ENCODE peak calls at places on chromosomes 3 and 15, in nine cellular contexts. J is Panc1, G is neural crest cell, H is GM20000, D is AG09319, R is psoas muscle, Q is chondrocyte, L is progenitor cell of endocrine pancreas, Y is GM23338. Z is an unnamed sample.

GRCh38 chr3:31288641-31289100 is 244.1 kb upstream of the STT3B start:
- DNase-seq in J (no peak), G (peak), H (no peak), D (no peak), R (no peak), Q (no peak), L (no peak), Y (peak), Z (no peak)

GRCh38 chr15:48017747-48018146 is 103.0 kb upstream of the SLC24A5 start:
- DNase-seq in J (no peak), G (no peak), H (no peak), D (no peak), R (no peak), Q (no peak), L (no peak), Y (no peak), Z (no peak)

GRCh38 chr15:86333819-86334218 is 254.1 kb downstream of the AGBL1 start:
- DNase-seq in J (no peak), G (no peak), H (no peak), D (no peak), R (no peak), Q (no peak), L (no peak), Y (no peak), Z (no peak)

GRCh38 chr15:25481208-25481862 is 42.5 kb upstream of the UBE3A start:
- DNase-seq in J (no peak), G (no peak), H (no peak), D (no peak), R (no peak), Q (no peak), L (no peak), Y (peak), Z (no peak)

GRCh38 chr15:68818088-68818670 is 2.5 kb downstream of the ANP32A start:
- DNase-seq in J (no peak), G (peak), H (peak), D (no peak), R (peak), Q (no peak), L (peak), Y (peak), Z (no peak)

GRCh38 chr15:74242296-74242929 is 6.3 kb downstream of the CCDC33 start:
- DNase-seq in J (no peak), G (no peak), H (no peak), D (no peak), R (no peak), Q (no peak), L (no peak), Y (no peak), Z (no peak)

GRCh38 chr3:141680620-141681389 is 57.3 kb upstream of the RNF7 start:
- DNase-seq in J (no peak), G (no peak), H (no peak), D (no peak), R (no peak), Q (no peak), L (no peak), Y (peak), Z (no peak)

GRCh38 chr3:147007736-147008245 is 398.6 kb downstream of the ZIC4 start:
- DNase-seq in J (no peak), G (no peak), H (no peak), D (no peak), R (no peak), Q (no peak), L (no peak), Y (no peak), Z (no peak)

GRCh38 chr15:101045236-101045646 is 126.1 kb downstream of the LRRK1 start:
- DNase-seq in J (no peak), G (no peak), H (no peak), D (no peak), R (no peak), Q (peak), L (no peak), Y (no peak), Z (no peak)

GRCh38 chr3:57006048-57006709 is 54.3 kb upstream of the SPATA12 start:
- DNase-seq in J (no peak), G (no peak), H (no peak), D (no peak), R (no peak), Q (no peak), L (no peak), Y (peak), Z (no peak)

GRCh38 chr3:197478746-197479668 is 76.8 kb downstream of the BDH1 start:
- DNase-seq in J (no peak), G (no peak), H (no peak), D (no peak), R (no peak), Q (no peak), L (no peak), Y (no peak), Z (no peak)

GRCh38 chr15:100596792-100597191 is 5.2 kb downstream of the LINS1 start:
- DNase-seq in J (no peak), G (no peak), H (peak), D (no peak), R (no peak), Q (no peak), L (no peak), Y (no peak), Z (peak)

GRCh38 chr3:30513374-30514152 is 92.8 kb upstream of the TGFBR2 start:
- DNase-seq in J (no peak), G (no peak), H (no peak), D (no peak), R (no peak), Q (no peak), L (no peak), Y (no peak), Z (no peak)

GRCh38 chr3:172562881-172563835 is 39.9 kb upstream of the TNFSF10 start:
- DNase-seq in J (peak), G (no peak), H (no peak), D (peak), R (no peak), Q (no peak), L (no peak), Y (peak), Z (no peak)

GRCh38 chr3:12965999-12966846 is 107.0 kb downstream of the IQSEC1 start:
- DNase-seq in J (no peak), G (no peak), H (no peak), D (no peak), R (peak), Q (no peak), L (peak), Y (no peak), Z (no peak)

GRCh38 chr3:154427685-154428291 is 2.2 kb downstream of the GPR149 start:
- DNase-seq in J (no peak), G (peak), H (no peak), D (no peak), R (no peak), Q (peak), L (no peak), Y (peak), Z (no peak)

GRCh38 chr15:63402498-63403253 is 21.0 kb upstream of the CA12 start:
- DNase-seq in J (peak), G (no peak), H (peak), D (no peak), R (no peak), Q (no peak), L (no peak), Y (peak), Z (no peak)

GRCh38 chr3:195163719-195164572 is 107.0 kb downstream of the XXYLT1 start:
- DNase-seq in J (no peak), G (no peak), H (no peak), D (no peak), R (no peak), Q (no peak), L (no peak), Y (no peak), Z (no peak)

GRCh38 chr3:152636651-152637050 is 198.3 kb upstream of the P2RY1 start:
- DNase-seq in J (no peak), G (no peak), H (no peak), D (no peak), R (no peak), Q (no peak), L (no peak), Y (no peak), Z (no peak)

GRCh38 chr15:58267026-58267425 is 128.8 kb downstream of the AQP9 start:
- DNase-seq in J (no peak), G (no peak), H (no peak), D (no peak), R (no peak), Q (no peak), L (no peak), Y (no peak), Z (no peak)

GRCh38 chr3:11558918-11559815 is 84.5 kb downstream of the VGLL4 start:
- DNase-seq in J (no peak), G (no peak), H (no peak), D (no peak), R (no peak), Q (no peak), L (no peak), Y (no peak), Z (no peak)

GRCh38 chr3:94117729-94118128 is 54.9 kb downstream of the NSUN3 start:
- DNase-seq in J (no peak), G (no peak), H (no peak), D (no peak), R (no peak), Q (no peak), L (no peak), Y (no peak), Z (no peak)

GRCh38 chr3:94110854-94111253 is 48.0 kb downstream of the NSUN3 start:
- DNase-seq in J (no peak), G (no peak), H (no peak), D (no peak), R (no peak), Q (no peak), L (no peak), Y (no peak), Z (no peak)

GRCh38 chr3:94114667-94115066 is 51.8 kb downstream of the NSUN3 start:
- DNase-seq in J (no peak), G (no peak), H (no peak), D (peak), R (no peak), Q (no peak), L (no peak), Y (no peak), Z (no peak)

GRCh38 chr3:94118390-94118789 is 55.5 kb downstream of the NSUN3 start:
- DNase-seq in J (no peak), G (no peak), H (no peak), D (no peak), R (no peak), Q (no peak), L (no peak), Y (no peak), Z (no peak)

GRCh38 chr3:94115482-94115881 is 52.6 kb downstream of the NSUN3 start:
- DNase-seq in J (peak), G (peak), H (no peak), D (peak), R (no peak), Q (no peak), L (no peak), Y (peak), Z (no peak)
- TF ChIP-seq CTCF in J (peak), G (peak), H (no peak), D (peak), R (no peak), Q (peak), L (peak), Y (peak), Z (no peak)

GRCh38 chr3:131381445-131382291 is at the start of gene NUDT16:
- DNase-seq in J (peak), G (peak), H (peak), D (peak), R (peak), Q (peak), L (peak), Y (peak), Z (peak)
- TF ChIP-seq CTCF in J (no peak), G (no peak), H (no peak), D (no peak), R (no peak), Q (peak), L (peak), Y (no peak), Z (no peak)

GRCh38 chr15:29698030-29698701 is 124.1 kb downstream of the TJP1 start:
- DNase-seq in J (peak), G (no peak), H (no peak), D (no peak), R (no peak), Q (no peak), L (no peak), Y (no peak), Z (no peak)

GRCh38 chr15:29696950-29697738 is 125.1 kb downstream of the TJP1 start:
- DNase-seq in J (no peak), G (no peak), H (no peak), D (no peak), R (no peak), Q (no peak), L (no peak), Y (peak), Z (no peak)

GRCh38 chr15:29692527-29692926 is 129.7 kb downstream of the TJP1 start:
- DNase-seq in J (no peak), G (no peak), H (no peak), D (no peak), R (no peak), Q (no peak), L (no peak), Y (peak), Z (no peak)

GRCh38 chr15:29693225-29693624 is 129.0 kb downstream of the TJP1 start:
- DNase-seq in J (no peak), G (no peak), H (no peak), D (no peak), R (no peak), Q (no peak), L (no peak), Y (no peak), Z (no peak)

GRCh38 chr15:29695486-29696167 is 126.6 kb downstream of the TJP1 start:
- DNase-seq in J (no peak), G (no peak), H (no peak), D (no peak), R (no peak), Q (no peak), L (no peak), Y (peak), Z (no peak)
- TF ChIP-seq CTCF in J (peak), G (no peak), H (no peak), D (no peak), R (no peak), Q (no peak), L (no peak), Y (peak), Z (no peak)

GRCh38 chr15:70289191-70289955 is 191.7 kb upstream of the TLE3 start:
- DNase-seq in J (no peak), G (no peak), H (no peak), D (no peak), R (no peak), Q (no peak), L (no peak), Y (peak), Z (no peak)
- TF ChIP-seq CTCF in J (no peak), G (no peak), H (no peak), D (no peak), R (no peak), Q (no peak), L (no peak), Y (no peak), Z (no peak)

GRCh38 chr3:87272718-87273337 is 3.6 kb downstream of the POU1F1 start:
- DNase-seq in J (no peak), G (no peak), H (peak), D (no peak), R (no peak), Q (no peak), L (no peak), Y (no peak), Z (no peak)

GRCh38 chr3:87267953-87268645 is 8.3 kb downstream of the POU1F1 start:
- DNase-seq in J (no peak), G (no peak), H (no peak), D (no peak), R (no peak), Q (no peak), L (no peak), Y (no peak), Z (no peak)

GRCh38 chr3:87268646-87269211 is 7.7 kb downstream of the POU1F1 start:
- DNase-seq in J (no peak), G (no peak), H (no peak), D (no peak), R (no peak), Q (no peak), L (no peak), Y (no peak), Z (no peak)

GRCh38 chr3:87270908-87271727 is 5.3 kb downstream of the POU1F1 start:
- DNase-seq in J (no peak), G (no peak), H (no peak), D (no peak), R (no peak), Q (no peak), L (no peak), Y (no peak), Z (no peak)

GRCh38 chr3:87269723-87270122 is 6.7 kb downstream of the POU1F1 start:
- DNase-seq in J (no peak), G (no peak), H (no peak), D (no peak), R (no peak), Q (no peak), L (no peak), Y (no peak), Z (no peak)
- TF ChIP-seq CTCF in J (no peak), G (no peak), H (no peak), D (no peak), R (no peak), Q (no peak), L (no peak), Y (no peak), Z (no peak)

DNA sequence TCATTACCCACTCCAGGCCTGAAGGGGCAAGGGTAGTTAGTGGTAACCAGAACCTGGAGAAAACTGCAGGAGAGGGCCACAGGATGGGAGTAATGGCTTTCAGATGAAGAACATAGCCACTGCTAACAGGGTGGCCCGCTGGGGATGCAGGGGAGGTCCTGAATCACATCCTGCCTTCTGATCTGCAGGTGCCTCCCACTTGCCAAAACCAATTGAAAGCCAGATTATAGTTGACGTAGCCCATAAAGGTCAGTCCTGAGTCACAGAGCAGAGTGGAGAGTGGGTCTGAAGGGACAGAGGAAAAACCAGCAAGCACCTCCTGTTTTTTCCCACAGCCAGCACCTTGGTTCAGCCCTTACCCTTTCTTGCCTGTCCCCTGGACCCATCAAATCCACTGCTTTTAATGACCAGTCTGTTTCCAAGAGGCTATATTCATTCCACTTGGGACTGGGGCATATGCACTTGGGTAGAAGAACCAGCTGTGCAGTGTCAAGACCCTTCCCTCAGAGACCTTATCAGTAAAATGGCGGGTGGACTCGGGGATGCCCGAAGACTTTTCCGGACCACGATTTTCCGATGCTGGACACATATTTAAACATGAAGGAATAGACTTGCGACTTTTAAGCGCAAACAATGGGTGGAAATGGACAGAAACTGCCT is 605 bp upstream of the SLC35G2 start:
- DNase-seq in J (peak), G (no peak), H (peak), D (peak), R (no peak), Q (no peak), L (no peak), Y (peak), Z (peak)
- TF ChIP-seq CTCF in J (no peak), G (no peak), H (no peak), D (peak), R (no peak), Q (no peak), L (no peak), Y (peak), Z (no peak)

GRCh38 chr15:80475572-80475971 is 71.4 kb downstream of the ARNT2 start:
- DNase-seq in J (no peak), G (no peak), H (no peak), D (no peak), R (no peak), Q (no peak), L (no peak), Y (no peak), Z (no peak)
- TF ChIP-seq CTCF in J (peak), G (peak), H (no peak), D (no peak), R (peak), Q (peak), L (peak), Y (peak), Z (no peak)

DNA sequence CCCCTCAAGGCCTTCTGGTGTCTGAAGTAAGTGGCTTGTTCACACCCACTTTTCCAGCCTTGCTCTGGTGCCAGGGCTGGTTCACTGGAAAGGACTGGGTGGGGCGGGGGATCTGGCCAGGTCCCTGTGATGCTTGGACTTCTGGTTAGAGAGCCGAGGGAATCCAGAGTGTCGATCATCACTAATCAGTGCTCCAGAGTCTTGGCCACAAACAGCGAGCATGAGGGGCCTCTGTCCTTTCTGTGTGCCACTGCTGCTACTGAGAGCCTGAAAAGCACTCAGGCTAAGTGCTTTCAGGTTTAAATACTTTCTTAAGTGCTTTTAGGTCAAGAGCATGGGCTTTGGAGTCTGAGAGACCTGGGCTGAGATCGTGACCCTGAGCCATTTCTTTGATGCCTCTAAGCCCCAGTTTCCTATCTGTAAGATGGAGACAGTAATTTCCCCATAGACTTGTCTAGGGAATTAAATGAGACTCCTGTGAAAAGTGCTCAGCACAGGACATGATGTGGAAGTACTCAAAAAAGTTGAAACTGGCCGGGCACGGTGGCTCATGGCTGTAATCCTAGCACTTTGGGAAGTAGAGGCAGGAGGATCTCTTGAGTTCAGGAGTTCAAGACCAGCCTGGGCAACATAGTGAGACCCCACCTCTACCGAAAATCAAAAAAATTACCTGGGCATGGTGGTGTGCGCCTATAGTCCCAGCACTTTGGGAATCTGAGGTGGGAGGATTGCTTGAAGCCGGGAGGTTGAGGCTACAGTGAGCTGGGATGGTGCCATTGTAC is 53.8 kb upstream of the SEC22A start:
- DNase-seq in J (no peak), G (no peak), H (no peak), D (no peak), R (no peak), Q (peak), L (no peak), Y (no peak), Z (no peak)
- TF ChIP-seq CTCF in J (no peak), G (no peak), H (no peak), D (no peak), R (no peak), Q (no peak), L (no peak), Y (no peak), Z (no peak)

DNA sequence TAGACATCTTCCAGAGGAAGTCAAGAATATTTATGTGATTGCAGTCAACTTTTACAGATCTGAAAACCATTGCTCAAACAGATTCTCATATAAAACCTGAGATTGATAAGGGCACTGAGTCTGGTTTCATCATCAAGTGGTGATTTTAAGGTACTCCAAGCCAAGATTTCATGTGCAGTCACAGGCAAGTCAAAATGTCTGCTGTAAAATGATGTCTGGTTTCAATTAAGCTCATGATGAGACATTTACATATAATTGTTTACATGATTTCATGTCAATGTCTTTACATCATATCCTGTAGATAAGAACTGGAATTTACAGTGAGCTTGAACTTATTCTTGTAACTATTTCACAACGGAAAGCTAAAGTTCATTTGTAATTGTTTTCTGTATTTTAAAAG is 1215.5 kb downstream of the ROBO2 start:
- DNase-seq in J (no peak), G (no peak), H (no peak), D (peak), R (no peak), Q (no peak), L (no peak), Y (no peak), Z (no peak)
- TF ChIP-seq CTCF in J (no peak), G (no peak), H (no peak), D (no peak), R (no peak), Q (no peak), L (no peak), Y (no peak), Z (no peak)

Z was measured in omental fat pad.